ENCODE peak calls at places on chromosomes 13 and 19, in four cellular contexts. I, N, R and P are unnamed samples.

GRCh38 chr19:31675187-31675913 is 326.1 kb upstream of the TSHZ3 start:
- DNase-seq in I (no peak), N (no peak), R (no peak), P (no peak)

GRCh38 chr13:49587311-49587847 is 2.0 kb upstream of the RCBTB1 start:
- DNase-seq in I (no peak), N (no peak), R (no peak), P (no peak)

GRCh38 chr19:16938211-16938610 is 49.4 kb downstream of the F2RL3 start:
- DNase-seq in I (no peak), N (no peak), R (no peak), P (no peak)

GRCh38 chr19:35403116-35403760 is 32.4 kb downstream of the GPR42 start:
- DNase-seq in I (no peak), N (no peak), R (no peak), P (no peak)

GRCh38 chr13:28636078-28636477 is 22.9 kb upstream of the POMP start:
- DNase-seq in I (no peak), N (no peak), R (peak; percentile 13), P (no peak)

GRCh38 chr19:16000024-16000687 is 51.3 kb downstream of the OR10H4 start:
- DNase-seq in I (no peak), N (no peak), R (no peak), P (no peak)

GRCh38 chr19:33564836-33565338 is 43.3 kb upstream of the PEPD start:
- DNase-seq in I (no peak), N (no peak), R (no peak), P (no peak)

GRCh38 chr13:96998071-96998470 is 3.8 kb upstream of the OXGR1 start:
- DNase-seq in I (no peak), N (no peak), R (no peak), P (no peak)

GRCh38 chr13:31191748-31192147 is 8.0 kb upstream of the B3GLCT start:
- DNase-seq in I (no peak), N (no peak), R (no peak), P (no peak)

GRCh38 chr13:39822437-39822836 is 167.0 kb downstream of the COG6 start:
- DNase-seq in I (no peak), N (no peak), R (no peak), P (no peak)

GRCh38 chr13:42750858-42751257 is 30.5 kb upstream of the FAM216B start:
- DNase-seq in I (no peak), N (no peak), R (no peak), P (no peak)

GRCh38 chr13:30216111-30216510 is 91.2 kb downstream of the KATNAL1 start:
- DNase-seq in I (no peak), N (no peak), R (no peak), P (no peak)

GRCh38 chr19:18901503-18901890 is 5.5 kb upstream of the CERS1 start:
- DNase-seq in I (no peak), N (no peak), R (no peak), P (no peak)

GRCh38 chr19:3932931-3933810 is at the start of gene NMRK2:
- DNase-seq in I (no peak), N (no peak), R (no peak), P (no peak)

GRCh38 chr19:51600940-51601575 is 29.1 kb downstream of the SIGLEC5 start:
- DNase-seq in I (no peak), N (no peak), R (no peak), P (no peak)

GRCh38 chr13:94711561-94712286 is 621 bp downstream of the SOX21 start:
- DNase-seq in I (no peak), N (no peak), R (no peak), P (no peak)

GRCh38 chr13:44755872-44756271 is 179.7 kb upstream of the TSC22D1 start:
- DNase-seq in I (no peak), N (no peak), R (peak; percentile 62), P (no peak)